ENCODE peak calls at places on chromosomes 16 and 17, in nine cellular contexts. Z is tibial artery, G is endodermal cell, V is hepatocyte, E is right lobe of liver, C is ovary, K is IMR-90, T is astrocyte, S is ascending aorta. U is an unnamed sample. For H3K36me3, the result is how much of the 10 kb centered on the place peaks cover.

GRCh38 chr16:56688762-56689161 is 6.5 kb downstream of the MT1X start:
- DNase-seq in Z (no peak), G (no peak), V (no peak), E (no peak), C (no peak), K (no peak), T (no peak), S (no peak), U (no peak)

GRCh38 chr16:57675752-57676623 is 7.9 kb downstream of the ADGRG3 start:
- DNase-seq in Z (no peak), G (peak), V (no peak), E (no peak), C (no peak), K (no peak), T (no peak), S (no peak), U (no peak)

GRCh38 chr17:57391076-57391825 is 134.9 kb downstream of the MSI2 start:
- DNase-seq in Z (no peak), G (no peak), V (no peak), E (no peak), C (no peak), K (no peak), T (no peak), S (no peak), U (no peak)

GRCh38 chr17:8117980-8118768 is at the start of gene ALOXE3:
- DNase-seq in Z (no peak), G (peak), V (peak), E (no peak), C (peak), K (peak), T (peak), S (peak), U (no peak)

GRCh38 chr17:56908061-56908542 is 5.7 kb downstream of the TRIM25 start:
- DNase-seq in Z (peak), G (no peak), V (no peak), E (peak), C (no peak), K (no peak), T (no peak), S (no peak), U (peak)

GRCh38 chr16:55480228-55480655 is 1.2 kb downstream of the MMP2 start:
- DNase-seq in Z (peak), G (peak), V (peak), E (peak), C (peak), K (peak), T (peak), S (peak), U (peak)

GRCh38 chr16:51328708-51329107 is 177.6 kb upstream of the SALL1 start:
- DNase-seq in Z (no peak), G (no peak), V (no peak), E (no peak), C (no peak), K (no peak), T (peak), S (no peak), U (no peak)

GRCh38 chr16:70548936-70549335 is 25.3 kb downstream of the SF3B3 start:
- DNase-seq in Z (no peak), G (no peak), V (no peak), E (no peak), C (no peak), K (peak), T (no peak), S (no peak), U (no peak)

GRCh38 chr16:75263963-75264445 is 12.6 kb upstream of the BCAR1 start:
- DNase-seq in Z (peak), G (no peak), V (peak), E (peak), C (peak), K (no peak), T (no peak), S (peak), U (peak)

GRCh38 chr16:9402293-9402865 is 310.9 kb downstream of the HAPSTR1 start:
- DNase-seq in Z (no peak), G (no peak), V (no peak), E (no peak), C (no peak), K (no peak), T (no peak), S (no peak), U (no peak)

GRCh38 chr17:7686221-7687071 is 844 bp downstream of the TP53 start:
- DNase-seq in Z (peak), G (peak), V (peak), E (peak), C (peak), K (peak), T (peak), S (peak), U (peak)

GRCh38 chr16:3099732-3100499 is 822 bp upstream of the ZSCAN10 start:
- DNase-seq in Z (peak), G (peak), V (peak), E (peak), C (peak), K (peak), T (peak), S (peak), U (peak)

GRCh38 chr17:57708401-57708800 is 36.7 kb downstream of the CCDC182 start:
- DNase-seq in Z (no peak), G (no peak), V (no peak), E (no peak), C (no peak), K (no peak), T (no peak), S (peak), U (no peak)

GRCh38 chr16:55217392-55217791 is 106.6 kb upstream of the IRX6 start:
- DNase-seq in Z (no peak), G (no peak), V (no peak), E (no peak), C (no peak), K (no peak), T (no peak), S (no peak), U (no peak)

GRCh38 chr16:74654536-74654935 is 12.1 kb downstream of the RFWD3 start:
- DNase-seq in Z (no peak), G (no peak), V (no peak), E (no peak), C (no peak), K (no peak), T (no peak), S (no peak), U (no peak)

GRCh38 chr16:25126820-25127232 is 15.3 kb downstream of the LCMT1 start:
- DNase-seq in Z (no peak), G (no peak), V (peak), E (no peak), C (no peak), K (peak), T (peak), S (no peak), U (no peak)

GRCh38 chr17:9284884-9285283 is 263.6 kb downstream of the NTN1 start:
- DNase-seq in Z (no peak), G (peak), V (no peak), E (no peak), C (no peak), K (no peak), T (no peak), S (no peak), U (no peak)

GRCh38 chr17:10192500-10192899 is 5.9 kb downstream of the GAS7 start:
- DNase-seq in Z (no peak), G (no peak), V (no peak), E (no peak), C (no peak), K (no peak), T (no peak), S (no peak), U (no peak)

GRCh38 chr17:36945959-36946725 is 2.6 kb upstream of the AATF start:
- DNase-seq in Z (no peak), G (peak), V (no peak), E (no peak), C (no peak), K (no peak), T (no peak), S (no peak), U (no peak)

GRCh38 chr16:3590736-3591435 is 13.7 kb upstream of the NLRC3 start:
- DNase-seq in Z (no peak), G (no peak), V (no peak), E (no peak), C (no peak), K (no peak), T (no peak), S (no peak), U (no peak)

GRCh38 chr16:77594798-77595625 is 127.3 kb upstream of the NUDT7 start:
- DNase-seq in Z (no peak), G (no peak), V (no peak), E (no peak), C (no peak), K (no peak), T (peak), S (no peak), U (no peak)

GRCh38 chr17:40419559-40420331 is 2.0 kb upstream of the TOP2A start:
- DNase-seq in Z (no peak), G (peak), V (peak), E (no peak), C (no peak), K (no peak), T (no peak), S (no peak), U (no peak)

GRCh38 chr16:56610017-56610608 is 1.7 kb downstream of the MT2A start:
- DNase-seq in Z (peak), G (no peak), V (peak), E (peak), C (no peak), K (peak), T (peak), S (peak), U (peak)

GRCh38 chr16:81599034-81599744 is 154.6 kb downstream of the CMIP start:
- DNase-seq in Z (no peak), G (no peak), V (no peak), E (no peak), C (no peak), K (no peak), T (no peak), S (no peak), U (no peak)

GRCh38 chr17:2892305-2892971 is 96.2 kb downstream of the RAP1GAP2 start:
- DNase-seq in Z (no peak), G (peak), V (peak), E (no peak), C (no peak), K (peak), T (peak), S (no peak), U (no peak)

GRCh38 chr16:11024333-11025053 is 80.1 kb downstream of the CLEC16A start:
- DNase-seq in Z (no peak), G (no peak), V (no peak), E (no peak), C (no peak), K (no peak), T (peak), S (no peak), U (no peak)

GRCh38 chr16:10130482-10130996 is 51.7 kb downstream of the GRIN2A start:
- DNase-seq in Z (no peak), G (no peak), V (no peak), E (no peak), C (no peak), K (no peak), T (no peak), S (peak), U (no peak)

GRCh38 chr17:6755731-6756184 is at the start of gene XAF1:
- DNase-seq in Z (peak), G (no peak), V (no peak), E (no peak), C (peak), K (peak), T (no peak), S (no peak), U (peak)

GRCh38 chr17:35486920-35487727 is 38.6 kb upstream of the SLFN13 start:
- DNase-seq in Z (peak), G (no peak), V (peak), E (peak), C (peak), K (peak), T (peak), S (peak), U (no peak)
- H3K4me3 ChIP-seq in Z (peak), G (no peak), V (no peak), E (peak), C (peak), K (peak), T (peak), S (peak), U (peak)

DNA sequence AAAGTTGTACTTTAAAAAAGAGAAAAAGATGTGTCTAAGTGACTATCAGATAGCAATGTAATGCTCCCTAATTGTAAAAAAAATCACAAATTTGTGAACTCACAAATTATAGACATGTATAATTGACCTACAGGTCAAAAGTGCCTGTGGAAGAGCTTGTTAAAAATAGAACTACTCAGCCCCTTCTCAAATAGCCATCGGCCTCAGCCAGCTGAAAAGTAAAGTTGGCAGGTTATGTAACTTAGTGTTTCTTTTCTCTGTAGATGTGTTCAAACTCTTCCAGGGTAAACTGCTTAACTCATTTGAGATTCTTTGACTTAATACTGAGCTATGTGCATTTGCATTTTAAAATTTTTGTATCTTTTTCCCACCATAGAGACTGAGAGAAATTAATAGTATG is 13.3 kb downstream of the AKTIP start:
- DNase-seq in Z (no peak), G (no peak), V (no peak), E (no peak), C (no peak), K (no peak), T (no peak), S (no peak), U (no peak)
- H3K36me3 ChIP-seq in Z (half or more), G (half or more), V (under half), E (half or more), C (under half), K (under half), T (under half), S (half or more), U (under half)

GRCh38 chr17:784143-784542 is 2.0 kb downstream of the MRM3 start:
- DNase-seq in Z (no peak), G (no peak), V (no peak), E (no peak), C (no peak), K (peak), T (no peak), S (peak), U (no peak)

GRCh38 chr17:787641-788221 is 5.6 kb downstream of the MRM3 start:
- DNase-seq in Z (no peak), G (no peak), V (no peak), E (no peak), C (peak), K (no peak), T (no peak), S (no peak), U (no peak)

GRCh38 chr17:778096-778495 is 4.0 kb downstream of the GLOD4 start:
- DNase-seq in Z (no peak), G (no peak), V (no peak), E (no peak), C (no peak), K (no peak), T (no peak), S (no peak), U (no peak)

GRCh38 chr17:781920-782731 is at the start of the genes GLOD4 and MRM3:
- DNase-seq in Z (peak), G (peak), V (peak), E (peak), C (peak), K (peak), T (peak), S (peak), U (peak)
- TF ChIP-seq CTCF in Z (peak), G (peak), V (no peak), E (no peak), C (no peak), K (no peak), T (no peak), S (peak), U (no peak)

GRCh38 chr16:26491962-26492361 is 574.8 kb upstream of the C16orf82 start:
- DNase-seq in Z (no peak), G (no peak), V (no peak), E (no peak), C (no peak), K (no peak), T (no peak), S (no peak), U (no peak)
- H3K4me3 ChIP-seq in Z (no peak), G (no peak), V (no peak), E (no peak), C (no peak), K (no peak), T (no peak), S (no peak), U (no peak)

DNA sequence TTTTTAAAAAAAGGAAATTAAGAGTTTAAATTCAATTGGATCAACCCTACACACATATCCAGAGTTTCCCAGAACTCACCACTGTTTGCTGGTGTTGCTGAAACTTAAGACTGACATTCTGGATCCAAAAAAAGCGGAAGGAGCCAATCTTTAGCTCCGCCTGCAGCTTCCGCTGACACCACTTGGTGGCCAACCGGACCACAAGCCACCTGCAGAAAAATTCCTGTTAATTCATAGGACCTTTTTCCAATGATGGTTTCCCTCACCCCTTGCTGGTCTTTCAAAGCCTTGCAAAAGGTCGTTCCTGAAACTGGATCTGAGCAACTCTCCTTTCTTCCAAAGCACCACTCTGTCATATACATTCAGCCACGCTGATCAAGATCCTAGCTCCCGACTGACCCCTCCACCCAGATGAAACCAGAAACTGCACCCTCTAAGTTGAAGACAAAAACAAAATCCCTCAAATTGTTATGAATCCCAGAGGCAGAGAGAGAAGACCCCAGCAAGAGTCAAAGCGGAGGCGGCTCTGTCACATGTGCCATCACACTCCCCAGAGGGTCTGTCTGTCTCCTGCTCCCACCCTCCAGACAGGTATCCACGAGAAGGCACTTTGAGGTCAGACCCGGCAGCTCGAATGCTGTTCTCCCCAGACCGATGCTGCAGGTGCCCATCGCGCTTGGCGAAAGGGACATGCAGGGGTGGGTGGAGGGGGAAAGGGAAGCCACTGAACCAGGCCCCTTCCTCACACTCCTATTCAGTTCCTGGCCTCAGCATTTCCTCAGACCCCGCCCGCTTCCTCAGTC is 778 bp downstream of the BLTP2 start:
- DNase-seq in Z (peak), G (peak), V (peak), E (peak), C (no peak), K (peak), T (peak), S (peak), U (peak)
- H3K36me3 ChIP-seq in Z (under half), G (half or more), V (under half), E (half or more), C (under half), K (under half), T (under half), S (under half), U (under half)

DNA sequence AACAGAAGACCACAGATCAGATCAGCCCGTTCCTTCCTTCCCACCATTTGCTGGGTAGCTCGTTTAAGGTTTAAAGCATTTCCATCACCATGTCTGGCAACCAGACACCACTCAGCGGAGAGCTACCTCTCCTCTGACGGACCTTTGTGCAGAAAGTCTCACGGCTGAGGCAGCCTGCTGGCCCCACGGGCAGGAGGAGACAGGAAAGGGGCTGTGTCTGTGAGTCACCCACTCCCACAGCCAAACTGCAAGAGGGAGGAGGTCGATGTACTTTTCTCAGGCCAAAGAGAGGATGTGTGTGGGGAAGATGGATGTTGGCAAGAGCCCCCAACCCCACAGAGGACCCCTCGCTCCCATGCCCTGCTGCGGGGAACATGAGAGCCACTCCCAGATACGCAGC is 92.1 kb downstream of the ZNF423 start:
- DNase-seq in Z (no peak), G (no peak), V (no peak), E (no peak), C (no peak), K (no peak), T (peak), S (no peak), U (no peak)
- TF ChIP-seq CTCF in Z (no peak), G (no peak), V (no peak), E (no peak), C (no peak), K (no peak), T (no peak), S (no peak), U (no peak)

GRCh38 chr16:1983053-1983543 is 895 bp upstream of the GFER start:
- DNase-seq in Z (no peak), G (no peak), V (no peak), E (no peak), C (no peak), K (no peak), T (no peak), S (no peak), U (no peak)
- H3K4me3 ChIP-seq in Z (peak), G (peak), V (no peak), E (peak), C (peak), K (peak), T (peak), S (peak), U (peak)

DNA sequence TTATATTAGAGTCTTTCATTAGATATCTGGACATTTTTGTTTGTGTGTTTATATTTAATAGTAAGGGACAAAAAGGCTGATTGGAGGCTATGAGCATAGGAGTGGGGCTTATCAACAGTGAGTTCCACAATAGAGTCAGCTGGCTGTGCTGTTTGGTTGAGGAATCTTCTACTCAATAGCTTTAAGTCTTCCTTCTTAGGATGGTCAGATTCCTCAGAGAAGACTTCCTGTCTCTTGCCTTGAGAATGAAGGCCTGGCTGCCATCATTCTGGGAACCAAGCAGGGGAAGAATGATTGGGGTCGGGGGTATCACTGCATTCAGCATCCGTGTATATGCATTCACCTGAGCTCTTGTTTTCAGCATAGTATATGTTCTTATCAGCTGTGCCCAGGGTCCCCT is 31.9 kb upstream of the ABCC11 start:
- DNase-seq in Z (no peak), G (no peak), V (no peak), E (no peak), C (no peak), K (no peak), T (no peak), S (no peak), U (no peak)
- H3K36me3 ChIP-seq in Z (under half), G (half or more), V (under half), E (under half), C (under half), K (under half), T (under half), S (under half), U (under half)

U was measured in testis.